ENCODE peak calls at places on chromosomes 4 and X, in eight cellular contexts. A, T, L, M, N, C, G and H are unnamed samples.

GRCh38 chr4:13852411-13852810 is 224.9 kb upstream of the BOD1L1 start:
- DNase-seq in A (no peak), T (no peak), L (no peak), M (no peak), N (no peak), C (no peak), G (no peak), H (no peak)

GRCh38 chr4:152352645-152353116 is 183.2 kb downstream of the FBXW7 start:
- DNase-seq in A (peak), T (peak), L (peak), M (no peak), N (no peak), C (no peak), G (no peak), H (peak)

GRCh38 chr4:189113389-189113888 is 827.2 kb upstream of the FRG1 start:
- DNase-seq in A (no peak), T (no peak), L (no peak), M (no peak), N (no peak), C (no peak), G (no peak), H (no peak)

GRCh38 chr4:116926631-116927295 is 158.6 kb downstream of the TRAM1L1 start:
- DNase-seq in A (no peak), T (peak), L (no peak), M (no peak), N (no peak), C (no peak), G (no peak), H (no peak)

GRCh38 chr4:165325732-165326512 is 1.5 kb upstream of the MSMO1 start:
- DNase-seq in A (no peak), T (no peak), L (peak), M (no peak), N (no peak), C (no peak), G (no peak), H (no peak)

GRCh38 chr4:4474496-4474895 is 67.4 kb downstream of the STX18 start:
- DNase-seq in A (no peak), T (no peak), L (no peak), M (no peak), N (no peak), C (no peak), G (no peak), H (no peak)

GRCh38 chrX:73127700-73128241 is 48.5 kb upstream of the PABPC1L2A start:
- DNase-seq in A (peak), T (peak), L (no peak), M (peak), N (peak), C (no peak), G (no peak), H (no peak)

GRCh38 chr4:24657768-24658617 is 73.6 kb upstream of the DHX15 start:
- DNase-seq in A (no peak), T (no peak), L (no peak), M (no peak), N (no peak), C (no peak), G (peak), H (peak)

GRCh38 chr4:16931906-16932305 is 33.5 kb upstream of the LDB2 start:
- DNase-seq in A (no peak), T (no peak), L (peak), M (no peak), N (no peak), C (no peak), G (no peak), H (no peak)

GRCh38 chr4:25146076-25146475 is 14.2 kb downstream of the SEPSECS start:
- DNase-seq in A (no peak), T (no peak), L (no peak), M (no peak), N (no peak), C (no peak), G (no peak), H (no peak)

GRCh38 chrX:8036914-8037313 is 109.7 kb upstream of the PNPLA4 start:
- DNase-seq in A (no peak), T (no peak), L (no peak), M (no peak), N (no peak), C (no peak), G (no peak), H (no peak)

GRCh38 chrX:122219226-122219625 is 964.9 kb upstream of the GRIA3 start:
- DNase-seq in A (no peak), T (no peak), L (no peak), M (no peak), N (no peak), C (no peak), G (no peak), H (no peak)

GRCh38 chr4:141642711-141643110 is 6.3 kb downstream of the IL15 start:
- DNase-seq in A (no peak), T (no peak), L (no peak), M (no peak), N (no peak), C (no peak), G (no peak), H (no peak)

GRCh38 chrX:17377047-17377692 is 2.2 kb downstream of the NHS start:
- DNase-seq in A (no peak), T (peak), L (no peak), M (no peak), N (peak), C (no peak), G (no peak), H (no peak)

GRCh38 chrX:13007519-13008188 is 32.7 kb downstream of the TMSB4X start:
- DNase-seq in A (no peak), T (no peak), L (no peak), M (no peak), N (no peak), C (no peak), G (no peak), H (no peak)

GRCh38 chr4:31241504-31241903 is 521.3 kb downstream of the PCDH7 start:
- DNase-seq in A (no peak), T (no peak), L (no peak), M (no peak), N (no peak), C (no peak), G (no peak), H (no peak)

GRCh38 chr4:54233697-54234496 is 4.8 kb downstream of the PDGFRA start:
- DNase-seq in A (peak), T (peak), L (peak), M (no peak), N (peak), C (peak), G (peak), H (no peak)

GRCh38 chr4:16942491-16942890 is 44.0 kb upstream of the LDB2 start:
- DNase-seq in A (no peak), T (no peak), L (no peak), M (no peak), N (no peak), C (no peak), G (no peak), H (no peak)

GRCh38 chrX:49977319-49978090 is 55.1 kb downstream of the CLCN5 start:
- DNase-seq in A (no peak), T (no peak), L (no peak), M (no peak), N (no peak), C (no peak), G (no peak), H (no peak)

GRCh38 chrX:48854898-48855297 is 19.5 kb upstream of the PCSK1N start:
- DNase-seq in A (no peak), T (no peak), L (no peak), M (no peak), N (no peak), C (no peak), G (no peak), H (no peak)

GRCh38 chr4:3683744-3684421 is 82.3 kb upstream of the ADRA2C start:
- DNase-seq in A (peak), T (no peak), L (no peak), M (no peak), N (peak), C (no peak), G (no peak), H (no peak)

GRCh38 chr4:15667006-15667405 is 11.8 kb upstream of the FBXL5 start:
- DNase-seq in A (no peak), T (no peak), L (no peak), M (no peak), N (no peak), C (no peak), G (no peak), H (no peak)

GRCh38 chrX:51891821-51892551 is 1.4 kb upstream of the MAGED1 start:
- DNase-seq in A (no peak), T (no peak), L (peak), M (no peak), N (no peak), C (no peak), G (no peak), H (no peak)

GRCh38 chrX:136662976-136663375 is 15.0 kb downstream of the CD40LG start:
- DNase-seq in A (no peak), T (no peak), L (no peak), M (no peak), N (no peak), C (no peak), G (no peak), H (no peak)

GRCh38 chr4:168848112-168848511 is 161.9 kb downstream of the CBR4 start:
- DNase-seq in A (no peak), T (no peak), L (no peak), M (no peak), N (no peak), C (no peak), G (no peak), H (no peak)

GRCh38 chr4:121370729-121371325 is 10.0 kb downstream of the QRFPR start:
- DNase-seq in A (no peak), T (peak), L (peak), M (no peak), N (no peak), C (no peak), G (no peak), H (peak)

GRCh38 chrX:10176121-10177003 is 19.6 kb downstream of the CLCN4 start:
- DNase-seq in A (no peak), T (no peak), L (no peak), M (no peak), N (no peak), C (no peak), G (no peak), H (no peak)

GRCh38 chrX:124378643-124379042 is 32.3 kb downstream of the SH2D1A start:
- DNase-seq in A (no peak), T (no peak), L (no peak), M (no peak), N (no peak), C (no peak), G (no peak), H (no peak)

GRCh38 chr4:3320361-3321023 is 27.7 kb downstream of the RGS12 start:
- DNase-seq in A (peak), T (no peak), L (no peak), M (no peak), N (no peak), C (no peak), G (no peak), H (no peak)

GRCh38 chr4:151624606-151625565 is 135.9 kb downstream of the GATB start:
- DNase-seq in A (no peak), T (peak), L (no peak), M (no peak), N (no peak), C (no peak), G (no peak), H (no peak)

GRCh38 chrX:153641575-153642312 is 5.3 kb upstream of the DUSP9 start:
- DNase-seq in A (peak), T (no peak), L (no peak), M (no peak), N (no peak), C (no peak), G (no peak), H (no peak)